ENCODE peak calls at places on chromosomes 7 and 10, in eight cellular contexts. T is SW480, U is NCI-H460, W is ELR, P is A549, I is immature natural killer cell, K is endothelial cell, H is GM23338. Z is an unnamed sample.

GRCh38 chr7:29005829-29006228 is 47.7 kb upstream of the TRIL start:
- DNase-seq in I (no peak), H (no peak), T (no peak), W (no peak), P (no peak), K (no peak), U (no peak), Z (no peak)

GRCh38 chr10:92839191-92840085 is 8.9 kb upstream of the EXOC6 start:
- DNase-seq in U (peak; percentile 27), H (peak; percentile 90), W (peak; percentile 66), K (peak; percentile 76), P (peak; percentile 47), T (no peak), I (peak; percentile 22), Z (peak; percentile 66)

GRCh38 chr7:6165075-6165474 is 107.3 kb downstream of the CYTH3 start:
- DNase-seq in P (no peak), I (no peak), T (no peak), W (no peak), K (no peak), H (peak; percentile 38), U (no peak), Z (peak; percentile 18)

GRCh38 chr10:31125789-31126188 is 94.1 kb upstream of the ZNF438 start:
- DNase-seq in U (no peak), H (no peak), W (no peak), I (no peak), K (no peak), P (no peak), T (no peak), Z (no peak)

GRCh38 chr7:17408245-17408903 is 109.9 kb downstream of the AHR start:
- DNase-seq in I (no peak), T (peak; percentile 92), W (peak; percentile 98), P (peak; percentile 61), K (no peak), H (no peak), U (peak; percentile 96), Z (no peak)

GRCh38 chr10:4034907-4035581 is 250.0 kb upstream of the KLF6 start:
- DNase-seq in H (no peak), U (no peak), I (peak; percentile 22), K (no peak), T (peak; percentile 13), P (no peak), W (peak; percentile 43), Z (no peak)

GRCh38 chr7:2105917-2106316 is 126.8 kb downstream of the MAD1L1 start:
- DNase-seq in P (no peak), W (no peak), I (no peak), T (no peak), H (peak; percentile 88), U (no peak), K (no peak), Z (peak; percentile 89)

GRCh38 chr10:121027390-121027789 is 176.2 kb downstream of the WDR11 start:
- DNase-seq in W (no peak), U (no peak), P (no peak), K (no peak), T (no peak), H (no peak), I (no peak), Z (no peak)

GRCh38 chr7:134428942-134429341 is 30.0 kb downstream of the AKR1B1 start:
- DNase-seq in T (no peak), P (no peak), I (no peak), W (no peak), K (no peak), H (no peak), U (no peak), Z (no peak)

GRCh38 chr10:129924375-129925085 is 39.5 kb downstream of the EBF3 start:
- DNase-seq in W (no peak), I (no peak), P (no peak), H (no peak), T (no peak), U (no peak), K (no peak), Z (no peak)

GRCh38 chr7:75993689-75994387 is 557 bp downstream of the TMEM120A start:
- DNase-seq in P (peak; percentile 87), H (peak; percentile 78), T (peak; percentile 69), I (peak; percentile 14), W (peak; percentile 60), K (peak; percentile 42), U (peak; percentile 13), Z (peak; percentile 87)

GRCh38 chr10:13915710-13916109 is 328.9 kb downstream of the PRPF18 start:
- DNase-seq in P (no peak), U (no peak), I (no peak), K (no peak), W (no peak), T (peak; percentile 63), H (no peak), Z (no peak)

GRCh38 chr10:81116201-81116600 is 578.5 kb downstream of the SH2D4B start:
- DNase-seq in K (no peak), I (no peak), W (no peak), P (no peak), H (no peak), U (no peak), T (peak; percentile 14), Z (no peak)

GRCh38 chr10:132480356-132480755 is 57.2 kb upstream of the INPP5A start:
- DNase-seq in K (no peak), U (no peak), T (no peak), P (no peak), W (peak; percentile 15), H (no peak), I (no peak), Z (no peak)

GRCh38 chr7:34875481-34875880 is 161.8 kb downstream of the DPY19L1 start:
- DNase-seq in I (no peak), P (no peak), T (no peak), K (no peak), H (no peak), U (no peak), W (no peak), Z (no peak)

GRCh38 chr7:152093717-152094116 is 68.2 kb downstream of the GALNT11 start:
- DNase-seq in U (no peak), H (no peak), W (no peak), P (no peak), T (no peak), K (no peak), I (no peak), Z (no peak)

GRCh38 chr7:80134536-80135305 is at the start of gene GNAI1:
- DNase-seq in I (peak; percentile 3), U (peak; percentile 44), T (peak; percentile 79), W (peak; percentile 82), K (peak; percentile 91), P (peak; percentile 58), H (peak; percentile 84), Z (peak; percentile 86)

GRCh38 chr10:114632869-114633715 is 25.0 kb downstream of the ABLIM1 start:
- DNase-seq in W (peak; percentile 87), P (peak; percentile 80), U (peak; percentile 76), H (no peak), I (no peak), T (peak; percentile 77), K (no peak), Z (peak; percentile 27)

GRCh38 chr10:119483839-119484238 is 58.7 kb downstream of the RGS10 start:
- DNase-seq in I (no peak), P (no peak), H (no peak), W (no peak), K (no peak), T (no peak), U (no peak), Z (no peak)

GRCh38 chr7:46633816-46634215 is 712.7 kb upstream of the IGFBP3 start:
- DNase-seq in W (no peak), U (no peak), K (no peak), I (no peak), P (no peak), T (no peak), H (no peak), Z (no peak)

GRCh38 chr7:80040335-80040734 is 94.3 kb upstream of the GNAI1 start:
- DNase-seq in W (no peak), I (no peak), P (no peak), H (no peak), U (no peak), T (no peak), K (no peak), Z (no peak)

GRCh38 chr10:49139866-49140195 is 6.0 kb upstream of the FAM170B start:
- DNase-seq in P (peak; percentile 68), H (no peak), U (no peak), W (peak; percentile 99), I (no peak), T (peak; percentile 19), K (no peak), Z (no peak)

Z was measured in iPS-NIHi11.